ENCODE peak calls at places on chromosome 6, in nine cellular contexts. I is spleen, K is A549, E is HCT116, F is ovary, M is adrenal gland, G is uterus, A is heart left ventricle, T is tibial nerve. R is an unnamed sample. For H3K4me1, the result is how much of the 10 kb centered on the place peaks cover.

GRCh38 chr6:37514840-37515239 is 15.1 kb upstream of the CCDC167 start:
- DNase-seq in E (no peak), T (no peak), A (no peak), F (no peak), M (no peak), G (no peak), I (no peak), K (no peak), R (no peak)

GRCh38 chr6:37242429-37243052 is 15.0 kb upstream of the TBC1D22B start:
- DNase-seq in G (peak), K (peak), I (no peak), T (peak), A (no peak), F (no peak), M (peak), E (peak), R (no peak)

GRCh38 chr6:24430086-24430485 is 27.4 kb downstream of the MRS2 start:
- DNase-seq in K (no peak), T (no peak), A (no peak), E (no peak), F (no peak), G (no peak), M (no peak), I (no peak), R (no peak)

GRCh38 chr6:142956726-142957125 is 11.8 kb upstream of the HIVEP2 start:
- DNase-seq in I (no peak), G (no peak), F (no peak), T (no peak), E (no peak), K (no peak), M (no peak), A (no peak), R (no peak)

GRCh38 chr6:43299338-43300293 is 1.6 kb downstream of the SLC22A7 start:
- DNase-seq in G (no peak), T (no peak), A (no peak), F (no peak), E (no peak), I (no peak), M (no peak), K (no peak), R (no peak)

GRCh38 chr6:139388384-139388783 is 13.9 kb upstream of the CITED2 start:
- DNase-seq in E (no peak), G (no peak), M (no peak), A (no peak), K (no peak), T (no peak), F (no peak), I (no peak), R (no peak)

GRCh38 chr6:2943564-2943955 is 27.8 kb downstream of the SERPINB6 start:
- DNase-seq in T (no peak), F (no peak), M (no peak), I (peak), K (no peak), G (no peak), A (no peak), E (no peak), R (no peak)

GRCh38 chr6:148446681-148447080 is 104.0 kb downstream of the SASH1 start:
- DNase-seq in T (no peak), A (no peak), F (no peak), G (no peak), I (no peak), K (no peak), E (no peak), M (no peak), R (no peak)

GRCh38 chr6:113560908-113561307 is 296.2 kb upstream of the MARCKS start:
- DNase-seq in F (no peak), G (no peak), E (peak), T (no peak), A (no peak), M (no peak), K (peak), I (no peak), R (no peak)

GRCh38 chr6:110881929-110882629 is 7.5 kb downstream of the AMD1 start:
- DNase-seq in F (no peak), K (no peak), G (no peak), A (no peak), T (no peak), M (no peak), I (no peak), E (no peak), R (no peak)

GRCh38 chr6:39803872-39804271 is 11.7 kb downstream of the DAAM2 start:
- DNase-seq in M (no peak), A (no peak), I (no peak), E (no peak), K (no peak), G (no peak), F (no peak), T (no peak), R (no peak)

GRCh38 chr6:56863366-56863765 is 91.5 kb upstream of the BEND6 start:
- DNase-seq in F (no peak), K (peak), A (no peak), G (no peak), I (no peak), T (no peak), M (no peak), E (no peak), R (no peak)

GRCh38 chr6:43793875-43794242 is 23.8 kb downstream of the VEGFA start:
- DNase-seq in I (peak), M (no peak), K (no peak), A (no peak), G (no peak), E (no peak), T (no peak), F (no peak), R (no peak)

GRCh38 chr6:136317023-136317649 is 27.5 kb upstream of the BCLAF1 start:
- DNase-seq in E (peak), F (no peak), G (peak), I (no peak), M (peak), K (peak), A (peak), T (peak), R (peak)

GRCh38 chr6:127114214-127114613 is 4.3 kb upstream of the RSPO3 start:
- DNase-seq in K (no peak), E (no peak), G (no peak), T (no peak), F (no peak), A (no peak), M (no peak), I (no peak), R (no peak)

GRCh38 chr6:139539852-139540251 is 165.4 kb upstream of the CITED2 start:
- DNase-seq in T (no peak), K (peak), F (peak), G (peak), M (no peak), A (peak), E (peak), I (no peak), R (no peak)

GRCh38 chr6:108176281-108177089 is 10.7 kb downstream of the NR2E1 start:
- DNase-seq in F (no peak), G (no peak), I (no peak), E (no peak), M (no peak), T (no peak), A (no peak), K (no peak), R (no peak)

GRCh38 chr6:40308533-40309306 is 278.4 kb downstream of the LRFN2 start:
- DNase-seq in G (peak), T (peak), K (peak), E (peak), A (peak), F (peak), M (peak), I (peak), R (no peak)

GRCh38 chr6:15502451-15503345 is 160.1 kb downstream of the DTNBP1 start:
- DNase-seq in K (no peak), I (peak), E (no peak), T (no peak), A (peak), F (no peak), M (peak), G (no peak), R (no peak)

GRCh38 chr6:77536701-77537100 is 73.4 kb upstream of the HTR1B start:
- DNase-seq in A (no peak), K (no peak), M (no peak), G (no peak), I (no peak), T (no peak), E (no peak), F (no peak), R (no peak)

GRCh38 chr6:3835055-3835731 is 14.0 kb upstream of the FAM50B start:
- DNase-seq in K (peak), E (no peak), M (no peak), F (no peak), A (no peak), G (peak), T (peak), I (no peak), R (no peak)

GRCh38 chr6:56699066-56699654 is 56.5 kb upstream of the DST start:
- DNase-seq in K (no peak), E (no peak), A (no peak), I (no peak), T (no peak), G (no peak), F (no peak), M (no peak), R (no peak)

GRCh38 chr6:46628498-46628897 is 24.1 kb downstream of the CYP39A1 start:
- DNase-seq in M (no peak), F (no peak), T (no peak), K (no peak), A (no peak), G (no peak), E (no peak), I (no peak), R (no peak)

GRCh38 chr6:89734526-89734925 is 85.1 kb downstream of the MDN1 start:
- DNase-seq in F (no peak), A (no peak), I (no peak), E (no peak), T (no peak), K (no peak), G (no peak), M (no peak), R (no peak)

GRCh38 chr6:145206247-145206907 is 528.9 kb downstream of the EPM2A start:
- DNase-seq in K (no peak), A (no peak), F (no peak), T (no peak), M (peak), I (no peak), E (no peak), G (no peak), R (no peak)

GRCh38 chr6:38984723-38985122 is 63.9 kb upstream of the GLP1R start:
- DNase-seq in I (no peak), T (no peak), K (no peak), F (no peak), E (no peak), A (no peak), M (no peak), G (no peak), R (no peak)

GRCh38 chr6:27139753-27140522 is 107.6 kb upstream of the PRSS16 start:
- DNase-seq in A (no peak), T (no peak), K (peak), I (no peak), M (peak), G (no peak), E (no peak), F (no peak), R (no peak)

GRCh38 chr6:14092301-14092700 is 25.3 kb upstream of the CD83 start:
- DNase-seq in T (no peak), M (no peak), E (no peak), A (no peak), G (no peak), I (no peak), F (no peak), K (no peak), R (no peak)

GRCh38 chr6:14094721-14095120 is 22.9 kb upstream of the CD83 start:
- DNase-seq in I (no peak), M (no peak), E (no peak), F (no peak), T (no peak), K (no peak), G (no peak), A (no peak), R (no peak)

GRCh38 chr6:14095444-14095843 is 22.1 kb upstream of the CD83 start:
- DNase-seq in M (no peak), I (peak), T (no peak), A (no peak), G (no peak), E (no peak), K (no peak), F (no peak), R (no peak)

GRCh38 chr6:14091329-14091978 is 26.1 kb upstream of the CD83 start:
- DNase-seq in G (no peak), E (no peak), F (no peak), K (no peak), M (no peak), T (no peak), I (no peak), A (no peak), R (no peak)

GRCh38 chr6:14092861-14093789 is 24.4 kb upstream of the CD83 start:
- DNase-seq in I (no peak), E (no peak), F (no peak), M (no peak), T (no peak), K (no peak), A (no peak), G (peak), R (no peak)
- H3K4me1 ChIP-seq in I (under half), E (under half), F (under half), M (under half), T (under half), K (under half), A (under half), G (under half), R (under half)

DNA sequence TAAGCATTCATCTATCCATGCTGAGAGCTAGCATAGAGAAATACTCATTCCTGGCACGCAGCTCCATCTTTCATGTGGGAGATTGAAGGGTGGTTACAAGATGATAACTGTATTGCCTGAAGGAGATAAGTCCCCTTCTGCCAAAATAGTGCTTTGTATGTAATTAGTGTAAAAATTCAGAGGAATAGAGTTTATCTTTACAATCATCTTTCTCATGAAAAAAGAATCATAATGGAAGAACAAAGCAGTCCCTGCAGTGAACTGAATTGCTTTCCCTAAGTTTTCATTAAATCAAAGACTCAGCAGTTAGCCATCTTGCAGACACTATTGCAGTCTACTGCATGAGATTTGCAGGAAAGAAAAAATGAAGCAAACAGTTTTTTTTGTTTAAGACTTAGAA is 256.5 kb downstream of the SLC35F1 start:
- DNase-seq in I (no peak), K (no peak), A (no peak), F (no peak), G (no peak), E (no peak), T (no peak), M (no peak), R (no peak)
- TF ChIP-seq POLR2A in I (no peak), K (no peak), A (no peak), F (no peak), G (no peak), E (no peak), T (no peak), M (no peak), R (no peak)

GRCh38 chr6:159309723-159310122 is 140.5 kb downstream of the FNDC1 start:
- DNase-seq in K (no peak), M (no peak), T (no peak), G (no peak), I (no peak), A (no peak), E (no peak), F (no peak), R (no peak)
- H3K4me1 ChIP-seq in K (under half), M (under half), T (under half), G (under half), I (under half), A (under half), E (under half), F (under half), R (under half)

GRCh38 chr6:151324079-151324825 is 67.1 kb downstream of the ZBTB2 start:
- DNase-seq in E (peak), A (peak), K (peak), M (peak), I (peak), F (peak), G (peak), T (peak), R (peak)
- TF ChIP-seq POLR2A in E (no peak), A (no peak), K (no peak), M (no peak), I (no peak), F (no peak), G (no peak), T (no peak), R (no peak)

R was measured in breast epithelium.